ENCODE peak calls at places on chromosomes 11 and 22, in nine cellular contexts. M is A549, B is stomach, W is SK-N-SH, D is K562, X is transverse colon, Y is suprapubic skin, G is HepG2, U is esophagus muscularis mucosa. N is an unnamed sample.

GRCh38 chr11:111778047-111778558 is 11.9 kb upstream of the PPP2R1B start:
- DNase-seq in B (no peak), M (no peak), W (no peak), X (no peak), Y (no peak), U (no peak), D (no peak), G (peak; percentile 62), N (no peak)

GRCh38 chr22:23763579-23764331 is 965 bp downstream of the C22orf15 start:
- DNase-seq in U (no peak), D (no peak), G (no peak), Y (no peak), X (no peak), W (peak; percentile 25), M (no peak), B (no peak), N (no peak)

GRCh38 chr22:36541831-36542391 is 12.9 kb upstream of the EIF3D start:
- DNase-seq in D (peak; percentile 74), X (no peak), M (peak; percentile 55), G (no peak), U (no peak), W (no peak), B (peak; percentile 35), Y (no peak), N (no peak)

GRCh38 chr11:78268516-78269410 is 80.0 kb downstream of the USP35 start:
- DNase-seq in W (no peak), Y (no peak), G (no peak), X (no peak), M (no peak), D (no peak), B (no peak), U (no peak), N (no peak)

GRCh38 chr11:65014146-65014960 is at the start of gene ARL2:
- DNase-seq in U (peak; percentile 97), X (no peak), Y (peak; percentile 72), W (no peak), D (no peak), M (peak; percentile 91), G (peak; percentile 88), B (peak; percentile 36), N (peak; percentile 15)

GRCh38 chr11:73210916-73211667 is 7.0 kb upstream of the P2RY2 start:
- DNase-seq in U (no peak), M (no peak), W (no peak), D (no peak), B (no peak), X (no peak), G (no peak), Y (no peak), N (no peak)

GRCh38 chr11:15662285-15662684 is 547.6 kb downstream of the INSC start:
- DNase-seq in M (no peak), W (no peak), G (no peak), U (peak; percentile 29), X (no peak), D (no peak), B (no peak), Y (no peak), N (no peak)

GRCh38 chr22:36454916-36455570 is 26.4 kb downstream of the TXN2 start:
- DNase-seq in U (peak; percentile 97), G (no peak), Y (peak; percentile 92), D (peak; percentile 92), X (peak; percentile 98), M (peak; percentile 73), W (peak; percentile 96), B (peak; percentile 97), N (peak; percentile 79)

GRCh38 chr11:10807629-10808552 is 835 bp downstream of the EIF4G2 start:
- DNase-seq in X (peak; percentile 61), G (peak; percentile 32), D (peak; percentile 53), W (peak; percentile 58), U (no peak), Y (peak; percentile 85), B (peak; percentile 58), M (no peak), N (peak; percentile 45)

GRCh38 chr11:125253795-125254525 is 89.4 kb downstream of the PKNOX2 start:
- DNase-seq in G (no peak), B (no peak), W (no peak), U (no peak), X (no peak), D (no peak), Y (peak; percentile 28), M (no peak), N (no peak)

GRCh38 chr11:73389134-73389525 is 12.9 kb downstream of the RELT start:
- DNase-seq in W (no peak), B (no peak), G (no peak), U (no peak), Y (no peak), M (no peak), X (no peak), D (no peak), N (no peak)

GRCh38 chr11:12800032-12800671 is 125.9 kb downstream of the TEAD1 start:
- DNase-seq in Y (no peak), W (peak; percentile 46), M (peak; percentile 80), U (no peak), D (peak; percentile 65), G (peak; percentile 86), B (peak; percentile 63), X (peak; percentile 30), N (no peak)

GRCh38 chr11:10918275-10918674 is 60.4 kb upstream of the ZBED5 start:
- DNase-seq in G (no peak), W (no peak), D (no peak), B (no peak), Y (no peak), M (no peak), X (no peak), U (no peak), N (no peak)

GRCh38 chr22:40021401-40022000 is 26.7 kb downstream of the FAM83F start:
- DNase-seq in M (no peak), Y (no peak), X (no peak), G (no peak), B (no peak), D (no peak), U (no peak), W (no peak), N (no peak)

GRCh38 chr11:102837646-102838045 is 5.8 kb downstream of the MMP3 start:
- DNase-seq in M (no peak), W (no peak), U (no peak), X (no peak), B (no peak), D (no peak), Y (no peak), G (no peak), N (no peak)

GRCh38 chr22:36329217-36330078 is 58.3 kb downstream of the MYH9 start:
- DNase-seq in U (no peak), D (peak; percentile 87), B (peak; percentile 51), M (peak; percentile 43), Y (no peak), G (peak; percentile 89), X (peak; percentile 60), W (peak; percentile 58), N (no peak)

GRCh38 chr11:16359369-16359768 is 3.0 kb upstream of the SOX6 start:
- DNase-seq in U (no peak), G (no peak), W (no peak), B (no peak), Y (no peak), X (no peak), M (no peak), D (peak; percentile 75), N (no peak)

GRCh38 chr11:67024410-67024809 is 1.5 kb downstream of the SYT12 start:
- DNase-seq in W (no peak), Y (no peak), B (no peak), G (no peak), U (no peak), D (no peak), X (no peak), M (no peak), N (no peak)
- TF ChIP-seq EP300 in W (no peak), Y (no peak), B (no peak), G (no peak), U (no peak), D (no peak), X (no peak), M (no peak), N (no peak)

GRCh38 chr11:27514558-27514957 is 8.0 kb upstream of the LIN7C start:
- DNase-seq in M (no peak), U (no peak), Y (no peak), D (no peak), B (no peak), X (no peak), G (no peak), W (no peak), N (no peak)
- TF ChIP-seq EP300 in M (no peak), U (no peak), Y (no peak), D (no peak), B (no peak), X (no peak), G (no peak), W (no peak), N (no peak)

GRCh38 chr22:17199131-17199731 is 20.0 kb downstream of the ADA2 start:
- DNase-seq in U (no peak), D (no peak), W (peak; percentile 77), Y (no peak), G (no peak), M (no peak), X (no peak), B (no peak), N (no peak)

GRCh38 chr22:17201285-17201945 is 17.8 kb downstream of the ADA2 start:
- DNase-seq in Y (no peak), B (no peak), G (peak; percentile 53), M (no peak), D (peak; percentile 30), U (no peak), W (no peak), X (no peak), N (no peak)

GRCh38 chr22:17194213-17194612 is 25.0 kb downstream of the ADA2 start:
- DNase-seq in M (no peak), D (no peak), X (no peak), Y (no peak), W (no peak), G (no peak), B (no peak), U (no peak), N (no peak)

DNA sequence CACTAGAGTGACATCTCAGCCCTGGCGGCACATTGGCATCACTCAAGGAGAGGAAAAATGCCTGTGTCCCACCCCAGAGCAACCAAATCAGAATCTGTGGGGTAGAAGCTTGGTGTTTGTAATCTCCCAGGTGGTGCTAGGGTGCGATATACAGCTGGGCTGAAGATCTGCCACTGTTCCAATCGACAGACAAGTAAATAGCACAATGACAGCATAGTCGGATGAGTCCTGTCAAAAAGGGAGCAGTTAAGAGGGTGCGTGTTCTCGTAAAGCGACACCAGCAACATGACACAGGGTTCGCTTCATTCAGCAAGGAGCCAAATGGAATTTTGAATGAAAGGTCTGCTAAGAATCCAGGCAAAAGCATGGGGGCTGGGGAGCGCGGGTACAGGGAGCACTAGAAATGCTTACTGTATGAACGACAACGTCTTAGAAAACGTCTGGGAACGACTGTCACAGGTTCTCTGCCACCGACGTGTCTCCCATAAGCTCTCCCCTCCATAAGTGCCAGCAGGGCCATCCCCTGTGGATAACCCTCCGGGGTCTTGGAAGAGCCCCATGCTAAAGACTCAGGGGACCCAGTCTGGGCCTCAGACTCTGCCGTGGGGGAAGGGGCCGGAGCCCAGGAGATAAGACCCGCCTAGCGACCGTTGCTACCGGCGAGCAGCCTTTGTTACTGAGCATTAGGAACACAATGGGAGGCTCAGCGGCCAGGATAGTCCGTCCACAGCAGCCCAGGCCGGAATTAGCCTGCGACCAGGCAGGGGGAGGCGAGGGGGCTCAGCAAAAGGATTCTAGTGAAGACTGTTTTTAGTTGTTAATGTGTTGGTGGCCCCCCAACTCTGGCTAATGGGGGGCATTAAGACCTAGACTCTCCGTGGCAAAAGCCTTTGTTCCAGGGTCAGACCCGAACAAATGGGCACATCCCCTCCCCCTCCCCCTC is 20.8 kb downstream of the ADA2 start:
- DNase-seq in M (no peak), U (no peak), Y (no peak), W (no peak), G (no peak), B (no peak), X (no peak), D (peak; percentile 35), N (no peak)
- TF ChIP-seq EP300 in M (no peak), U (no peak), Y (no peak), W (no peak), G (no peak), B (no peak), X (no peak), D (no peak), N (no peak)

GRCh38 chr11:43930868-43931716 is 11.3 kb upstream of the C11orf96 start:
- DNase-seq in X (no peak), U (no peak), B (no peak), Y (no peak), G (no peak), D (no peak), M (no peak), W (no peak), N (no peak)
- TF ChIP-seq EP300 in X (no peak), U (no peak), B (no peak), Y (no peak), G (no peak), D (no peak), M (no peak), W (no peak), N (no peak)